ENCODE peak calls at places on chromosome 10, in five cellular contexts. One of them, this sample, is unnamed.

GRCh38 chr10:117532451-117533107 is 10.0 kb upstream of the EMX2 start:
- DNase-seq in HFF-Myc: no peak
- DNase-seq in activated CD8-positive, alpha-beta memory T cell treated with anti-CD3 and anti-CD28 coated beads for 48 hours: no peak
- DNase-seq in stimulated activated naive B cell treated with anti-CD40 and anti-IgM and Interleukin-4, amounts not matched to agents 10 μg/mL and 1 μg/mL and 100 μg/mL, for 72 hours: no peak
- DNase-seq in T-cell: no peak
- DNase-seq in this sample: no peak

GRCh38 chr10:127908106-127908957 is 1.4 kb downstream of the PTPRE start:
- DNase-seq in HFF-Myc: peak
- DNase-seq in activated CD8-positive, alpha-beta memory T cell treated with anti-CD3 and anti-CD28 coated beads for 48 hours: no peak
- DNase-seq in stimulated activated naive B cell treated with anti-CD40 and anti-IgM and Interleukin-4, amounts not matched to agents 10 μg/mL and 1 μg/mL and 100 μg/mL, for 72 hours: no peak
- DNase-seq in T-cell: no peak
- DNase-seq in this sample: no peak

GRCh38 chr10:91613411-91614253 is 19.2 kb downstream of the PPP1R3C start:
- DNase-seq in HFF-Myc: peak
- DNase-seq in activated CD8-positive, alpha-beta memory T cell treated with anti-CD3 and anti-CD28 coated beads for 48 hours: no peak
- DNase-seq in stimulated activated naive B cell treated with anti-CD40 and anti-IgM and Interleukin-4, amounts not matched to agents 10 μg/mL and 1 μg/mL and 100 μg/mL, for 72 hours: no peak
- DNase-seq in T-cell: no peak
- DNase-seq in this sample: no peak

GRCh38 chr10:128263891-128264688 is 137.9 kb upstream of the MKI67 start:
- DNase-seq in HFF-Myc: no peak
- DNase-seq in activated CD8-positive, alpha-beta memory T cell treated with anti-CD3 and anti-CD28 coated beads for 48 hours: peak
- DNase-seq in stimulated activated naive B cell treated with anti-CD40 and anti-IgM and Interleukin-4, amounts not matched to agents 10 μg/mL and 1 μg/mL and 100 μg/mL, for 72 hours: peak
- DNase-seq in T-cell: no peak
- DNase-seq in this sample: peak

GRCh38 chr10:131075218-131075770 is 236.2 kb downstream of the TCERG1L start:
- DNase-seq in HFF-Myc: no peak
- DNase-seq in activated CD8-positive, alpha-beta memory T cell treated with anti-CD3 and anti-CD28 coated beads for 48 hours: no peak
- DNase-seq in stimulated activated naive B cell treated with anti-CD40 and anti-IgM and Interleukin-4, amounts not matched to agents 10 μg/mL and 1 μg/mL and 100 μg/mL, for 72 hours: no peak
- DNase-seq in T-cell: no peak
- DNase-seq in this sample: no peak

GRCh38 chr10:11757452-11757819 is 15.3 kb downstream of the ECHDC3 start:
- DNase-seq in HFF-Myc: peak
- DNase-seq in activated CD8-positive, alpha-beta memory T cell treated with anti-CD3 and anti-CD28 coated beads for 48 hours: no peak
- DNase-seq in stimulated activated naive B cell treated with anti-CD40 and anti-IgM and Interleukin-4, amounts not matched to agents 10 μg/mL and 1 μg/mL and 100 μg/mL, for 72 hours: no peak
- DNase-seq in T-cell: no peak
- DNase-seq in this sample: no peak

GRCh38 chr10:4383683-4384082 is 442.3 kb upstream of the AKR1E2 start:
- DNase-seq in HFF-Myc: no peak
- DNase-seq in activated CD8-positive, alpha-beta memory T cell treated with anti-CD3 and anti-CD28 coated beads for 48 hours: no peak
- DNase-seq in stimulated activated naive B cell treated with anti-CD40 and anti-IgM and Interleukin-4, amounts not matched to agents 10 μg/mL and 1 μg/mL and 100 μg/mL, for 72 hours: no peak
- DNase-seq in T-cell: no peak
- DNase-seq in this sample: no peak

GRCh38 chr10:97506214-97506991 is 7.7 kb downstream of the UBTD1 start:
- DNase-seq in HFF-Myc: no peak
- DNase-seq in activated CD8-positive, alpha-beta memory T cell treated with anti-CD3 and anti-CD28 coated beads for 48 hours: no peak
- DNase-seq in stimulated activated naive B cell treated with anti-CD40 and anti-IgM and Interleukin-4, amounts not matched to agents 10 μg/mL and 1 μg/mL and 100 μg/mL, for 72 hours: no peak
- DNase-seq in T-cell: no peak
- DNase-seq in this sample: no peak

GRCh38 chr10:18735711-18736110 is 76.5 kb downstream of the ARL5B start:
- DNase-seq in HFF-Myc: no peak
- DNase-seq in activated CD8-positive, alpha-beta memory T cell treated with anti-CD3 and anti-CD28 coated beads for 48 hours: no peak
- DNase-seq in stimulated activated naive B cell treated with anti-CD40 and anti-IgM and Interleukin-4, amounts not matched to agents 10 μg/mL and 1 μg/mL and 100 μg/mL, for 72 hours: no peak
- DNase-seq in T-cell: no peak
- DNase-seq in this sample: no peak

GRCh38 chr10:126639084-126639483 is 31.4 kb downstream of the C10orf90 start:
- DNase-seq in HFF-Myc: no peak
- DNase-seq in activated CD8-positive, alpha-beta memory T cell treated with anti-CD3 and anti-CD28 coated beads for 48 hours: no peak
- DNase-seq in stimulated activated naive B cell treated with anti-CD40 and anti-IgM and Interleukin-4, amounts not matched to agents 10 μg/mL and 1 μg/mL and 100 μg/mL, for 72 hours: no peak
- DNase-seq in T-cell: no peak
- DNase-seq in this sample: no peak

GRCh38 chr10:62869958-62870357 is 53.8 kb upstream of the EGR2 start:
- DNase-seq in HFF-Myc: no peak
- DNase-seq in activated CD8-positive, alpha-beta memory T cell treated with anti-CD3 and anti-CD28 coated beads for 48 hours: no peak
- DNase-seq in stimulated activated naive B cell treated with anti-CD40 and anti-IgM and Interleukin-4, amounts not matched to agents 10 μg/mL and 1 μg/mL and 100 μg/mL, for 72 hours: no peak
- DNase-seq in T-cell: no peak
- DNase-seq in this sample: no peak

GRCh38 chr10:112752268-112752667 is 197.8 kb upstream of the TCF7L2 start:
- DNase-seq in HFF-Myc: no peak
- DNase-seq in activated CD8-positive, alpha-beta memory T cell treated with anti-CD3 and anti-CD28 coated beads for 48 hours: no peak
- DNase-seq in stimulated activated naive B cell treated with anti-CD40 and anti-IgM and Interleukin-4, amounts not matched to agents 10 μg/mL and 1 μg/mL and 100 μg/mL, for 72 hours: no peak
- DNase-seq in T-cell: no peak
- DNase-seq in this sample: no peak

GRCh38 chr10:123149162-123149567 is 1.2 kb downstream of the HMX2 start:
- DNase-seq in HFF-Myc: no peak
- DNase-seq in activated CD8-positive, alpha-beta memory T cell treated with anti-CD3 and anti-CD28 coated beads for 48 hours: no peak
- DNase-seq in stimulated activated naive B cell treated with anti-CD40 and anti-IgM and Interleukin-4, amounts not matched to agents 10 μg/mL and 1 μg/mL and 100 μg/mL, for 72 hours: no peak
- DNase-seq in T-cell: no peak
- DNase-seq in this sample: no peak

GRCh38 chr10:3783721-3784432 is 1.1 kb downstream of the KLF6 start:
- DNase-seq in HFF-Myc: no peak
- DNase-seq in activated CD8-positive, alpha-beta memory T cell treated with anti-CD3 and anti-CD28 coated beads for 48 hours: no peak
- DNase-seq in stimulated activated naive B cell treated with anti-CD40 and anti-IgM and Interleukin-4, amounts not matched to agents 10 μg/mL and 1 μg/mL and 100 μg/mL, for 72 hours: no peak
- DNase-seq in T-cell: no peak
- DNase-seq in this sample: peak

GRCh38 chr10:1033601-1034000 is 7.9 kb upstream of the IDI2 start:
- DNase-seq in HFF-Myc: no peak
- DNase-seq in activated CD8-positive, alpha-beta memory T cell treated with anti-CD3 and anti-CD28 coated beads for 48 hours: no peak
- DNase-seq in stimulated activated naive B cell treated with anti-CD40 and anti-IgM and Interleukin-4, amounts not matched to agents 10 μg/mL and 1 μg/mL and 100 μg/mL, for 72 hours: no peak
- DNase-seq in T-cell: no peak
- DNase-seq in this sample: no peak

GRCh38 chr10:119252051-119252465 is 44.7 kb downstream of the GRK5 start:
- DNase-seq in HFF-Myc: no peak
- DNase-seq in activated CD8-positive, alpha-beta memory T cell treated with anti-CD3 and anti-CD28 coated beads for 48 hours: no peak
- DNase-seq in stimulated activated naive B cell treated with anti-CD40 and anti-IgM and Interleukin-4, amounts not matched to agents 10 μg/mL and 1 μg/mL and 100 μg/mL, for 72 hours: no peak
- DNase-seq in T-cell: no peak
- DNase-seq in this sample: no peak

GRCh38 chr10:24873281-24873683 is 79.1 kb downstream of the PRTFDC1 start:
- DNase-seq in HFF-Myc: peak
- DNase-seq in activated CD8-positive, alpha-beta memory T cell treated with anti-CD3 and anti-CD28 coated beads for 48 hours: no peak
- DNase-seq in stimulated activated naive B cell treated with anti-CD40 and anti-IgM and Interleukin-4, amounts not matched to agents 10 μg/mL and 1 μg/mL and 100 μg/mL, for 72 hours: no peak
- DNase-seq in T-cell: no peak
- DNase-seq in this sample: no peak

GRCh38 chr10:45404087-45404769 is 30.2 kb downstream of the ALOX5 start:
- DNase-seq in HFF-Myc: no peak
- DNase-seq in activated CD8-positive, alpha-beta memory T cell treated with anti-CD3 and anti-CD28 coated beads for 48 hours: no peak
- DNase-seq in stimulated activated naive B cell treated with anti-CD40 and anti-IgM and Interleukin-4, amounts not matched to agents 10 μg/mL and 1 μg/mL and 100 μg/mL, for 72 hours: peak
- DNase-seq in T-cell: no peak
- DNase-seq in this sample: no peak

GRCh38 chr10:7477538-7478334 is 66.9 kb upstream of the SFMBT2 start:
- DNase-seq in HFF-Myc: no peak
- DNase-seq in activated CD8-positive, alpha-beta memory T cell treated with anti-CD3 and anti-CD28 coated beads for 48 hours: no peak
- DNase-seq in stimulated activated naive B cell treated with anti-CD40 and anti-IgM and Interleukin-4, amounts not matched to agents 10 μg/mL and 1 μg/mL and 100 μg/mL, for 72 hours: no peak
- DNase-seq in T-cell: no peak
- DNase-seq in this sample: no peak

GRCh38 chr10:55550241-55550640 is 749.2 kb upstream of the PCDH15 start:
- DNase-seq in HFF-Myc: no peak
- DNase-seq in activated CD8-positive, alpha-beta memory T cell treated with anti-CD3 and anti-CD28 coated beads for 48 hours: no peak
- DNase-seq in stimulated activated naive B cell treated with anti-CD40 and anti-IgM and Interleukin-4, amounts not matched to agents 10 μg/mL and 1 μg/mL and 100 μg/mL, for 72 hours: no peak
- DNase-seq in T-cell: no peak
- DNase-seq in this sample: no peak

GRCh38 chr10:24446739-24447138 is 237.8 kb downstream of the KIAA1217 start:
- DNase-seq in HFF-Myc: peak
- DNase-seq in activated CD8-positive, alpha-beta memory T cell treated with anti-CD3 and anti-CD28 coated beads for 48 hours: no peak
- DNase-seq in stimulated activated naive B cell treated with anti-CD40 and anti-IgM and Interleukin-4, amounts not matched to agents 10 μg/mL and 1 μg/mL and 100 μg/mL, for 72 hours: no peak
- DNase-seq in T-cell: no peak
- DNase-seq in this sample: no peak

GRCh38 chr10:71812913-71813590 is 38.0 kb downstream of the PSAP start:
- DNase-seq in HFF-Myc: no peak
- DNase-seq in activated CD8-positive, alpha-beta memory T cell treated with anti-CD3 and anti-CD28 coated beads for 48 hours: no peak
- DNase-seq in stimulated activated naive B cell treated with anti-CD40 and anti-IgM and Interleukin-4, amounts not matched to agents 10 μg/mL and 1 μg/mL and 100 μg/mL, for 72 hours: no peak
- DNase-seq in T-cell: no peak
- DNase-seq in this sample: no peak

This sample was measured in stimulated activated effector memory CD8-positive, alpha-beta T cell treated with anti-CD3 and anti-CD28 coated beads, Interleukin-12 subunit alpha, Interleukin-12 subunit beta, amount 100 ng/mL, for 72 hours.